ENCODE peak calls at places on chromosomes 12 and 14, in four cellular contexts. T is psoas muscle, R is right lobe of liver, Y is ovary. J is an unnamed sample.

GRCh38 chr14:98952595-98953325 is 319.2 kb downstream of the BCL11B start:
- DNase-seq in T (no peak), R (no peak), Y (no peak), J (no peak)

GRCh38 chr14:94103554-94104165 is 6.9 kb upstream of the IFI27 start:
- DNase-seq in Y (no peak), T (no peak), R (no peak), J (no peak)

GRCh38 chr12:48694038-48694437 is 12.0 kb upstream of the KANSL2 start:
- DNase-seq in R (no peak), T (no peak), Y (no peak), J (no peak)

GRCh38 chr12:25518512-25518911 is 34.6 kb downstream of the LMNTD1 start:
- DNase-seq in R (no peak), T (no peak), Y (no peak), J (peak)

GRCh38 chr14:33534636-33535035 is 416.2 kb downstream of the EGLN3 start:
- DNase-seq in R (no peak), Y (no peak), T (no peak), J (no peak)

GRCh38 chr12:63955831-63956685 is 111.6 kb downstream of the SRGAP1 start:
- DNase-seq in T (no peak), Y (no peak), R (no peak), J (no peak)

GRCh38 chr14:95496111-95496681 is 20.3 kb downstream of the SYNE3 start:
- DNase-seq in Y (no peak), T (no peak), R (no peak), J (no peak)

GRCh38 chr14:65098586-65098985 is 3.7 kb downstream of the MAX start:
- DNase-seq in R (no peak), T (no peak), Y (no peak), J (no peak)

GRCh38 chr12:51531982-51532497 is 59.0 kb upstream of the SCN8A start:
- DNase-seq in R (peak), Y (peak), T (peak), J (peak)

GRCh38 chr14:99643343-99643742 is 1.6 kb upstream of the HHIPL1 start:
- DNase-seq in R (no peak), T (no peak), Y (no peak), J (no peak)

GRCh38 chr12:91099836-91100235 is 11.5 kb downstream of the LUM start:
- DNase-seq in T (no peak), Y (no peak), R (no peak), J (no peak)

GRCh38 chr12:32989705-32990104 is 93.1 kb upstream of the PKP2 start:
- DNase-seq in T (no peak), Y (no peak), R (no peak), J (no peak)

GRCh38 chr12:115412821-115413220 is 728.8 kb upstream of the TBX3 start:
- DNase-seq in Y (no peak), R (no peak), T (no peak), J (no peak)

GRCh38 chr14:52283099-52283498 is 15.6 kb downstream of the PTGDR start:
- DNase-seq in R (no peak), Y (no peak), T (no peak), J (no peak)

GRCh38 chr14:60326274-60326673 is 77.3 kb downstream of the PPM1A start:
- DNase-seq in Y (no peak), R (no peak), T (no peak), J (no peak)

GRCh38 chr12:102631274-102631673 is 150.9 kb upstream of the IGF1 start:
- DNase-seq in R (no peak), T (no peak), Y (no peak), J (no peak)

GRCh38 chr12:106108187-106108816 is 30.5 kb downstream of the NUAK1 start:
- DNase-seq in R (no peak), T (no peak), Y (no peak), J (no peak)

GRCh38 chr12:112303004-112303403 is 79.2 kb downstream of the HECTD4 start:
- DNase-seq in Y (no peak), T (no peak), R (no peak), J (no peak)

DNA sequence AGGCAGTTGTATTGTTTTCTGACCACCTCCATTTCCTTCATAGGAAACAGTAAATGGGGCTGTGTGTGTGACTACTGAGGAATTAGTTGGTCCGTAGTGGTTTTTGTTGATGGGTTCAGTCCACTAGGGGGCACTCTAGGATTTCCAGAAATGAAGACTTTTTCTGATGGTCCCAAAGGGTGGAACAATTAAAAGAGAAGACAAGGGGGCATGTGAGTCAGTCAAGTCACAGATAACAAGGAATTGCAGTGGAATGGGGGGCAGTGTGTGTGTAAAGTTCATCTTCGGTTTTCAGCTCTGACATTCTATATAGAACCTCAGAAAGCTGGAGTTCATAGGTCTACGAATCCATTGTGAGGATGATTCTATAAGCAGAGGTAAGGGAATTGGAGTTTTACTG is 186.6 kb upstream of the OR4E1 start:
- DNase-seq in Y (no peak), T (no peak), R (no peak), J (no peak)
- TF ChIP-seq CTCF in Y (no peak), T (no peak), R (no peak), J (peak)

GRCh38 chr14:45133683-45134050 is 614 bp downstream of the FKBP3 start:
- DNase-seq in Y (no peak), R (no peak), T (no peak), J (no peak)

GRCh38 chr14:45125754-45126153 is 8.5 kb downstream of the FKBP3 start:
- DNase-seq in T (no peak), Y (no peak), R (no peak), J (no peak)

GRCh38 chr14:45134051-45134958 is at the start of gene FKBP3:
- DNase-seq in Y (peak), T (peak), R (peak), J (peak)

GRCh38 chr14:45128963-45129629 is 5.2 kb downstream of the FKBP3 start:
- DNase-seq in Y (no peak), T (no peak), R (no peak), J (no peak)
- TF ChIP-seq CTCF in Y (no peak), T (no peak), R (no peak), J (no peak)

GRCh38 chr14:88551094-88551870 is 3.5 kb downstream of the PTPN21 start:
- DNase-seq in R (peak), T (peak), Y (peak), J (peak)
- TF ChIP-seq CTCF in R (peak), T (no peak), Y (peak), J (no peak)

GRCh38 chr12:62802981-62803380 is 132.0 kb downstream of the PPM1H start:
- DNase-seq in T (no peak), R (no peak), Y (no peak), J (no peak)
- TF ChIP-seq CTCF in T (no peak), R (no peak), Y (no peak), J (no peak)

GRCh38 chr12:53185582-53186153 is 4.9 kb upstream of the CSAD start:
- DNase-seq in T (no peak), Y (no peak), R (no peak), J (no peak)
- TF ChIP-seq CTCF in T (no peak), Y (no peak), R (peak), J (no peak)

GRCh38 chr12:8590842-8591545 is 21.7 kb downstream of the AICDA start:
- DNase-seq in R (no peak), Y (no peak), T (no peak), J (no peak)
- TF ChIP-seq CTCF in R (no peak), Y (no peak), T (no peak), J (no peak)

J was measured in natural killer cell.